ENCODE peak calls at places on chromosomes 12 and 14, in ten cellular contexts. L is neuronal stem cell; K is thoracic aorta; V is fibroblast of lung; P is IMR-90; Z is Caco-2; Y is adipocyte; H is lower lobe of right lung; S is cardiac muscle cell; X is CD8-positive, alpha-beta memory T cell. Q is an unnamed sample. For H3K9me3 and H3K27me3, the result is how much of the 10 kb centered on the place peaks cover.

GRCh38 chr12:11793896-11794295 is 144.4 kb downstream of the ETV6 start:
- DNase-seq in H (no peak), Z (no peak), X (no peak), V (no peak), P (peak), Y (no peak), K (no peak), S (no peak), L (no peak), Q (no peak)

GRCh38 chr14:90039253-90040010 is 22.4 kb upstream of the KCNK13 start:
- DNase-seq in Z (no peak), S (no peak), X (no peak), Y (no peak), P (peak), H (no peak), L (no peak), K (no peak), V (no peak), Q (no peak)

GRCh38 chr12:130826151-130826801 is 12.8 kb downstream of the STX2 start:
- DNase-seq in L (no peak), Z (peak), S (peak), V (peak), Y (peak), P (peak), X (peak), K (no peak), H (peak), Q (peak)

GRCh38 chr14:49623941-49624806 is 3.6 kb downstream of the MGAT2 start:
- DNase-seq in H (no peak), X (peak), K (no peak), S (no peak), P (no peak), V (no peak), Y (no peak), L (no peak), Z (peak), Q (peak)

GRCh38 chr14:103693514-103693913 is 21.7 kb downstream of the XRCC3 start:
- DNase-seq in H (peak), L (no peak), X (no peak), S (no peak), Y (no peak), K (no peak), Z (no peak), P (no peak), V (no peak), Q (peak)

GRCh38 chr14:77691259-77691658 is 16.6 kb downstream of the ALKBH1 start:
- DNase-seq in Y (no peak), S (no peak), L (no peak), X (no peak), V (no peak), H (no peak), K (no peak), Z (no peak), P (no peak), Q (no peak)

GRCh38 chr14:36515105-36515593 is 4.9 kb downstream of the NKX2-1 start:
- DNase-seq in V (no peak), S (no peak), H (no peak), Z (no peak), X (no peak), L (no peak), P (no peak), K (no peak), Y (no peak), Q (no peak)

GRCh38 chr12:109753959-109754358 is 40.3 kb downstream of the FAM222A start:
- DNase-seq in V (no peak), P (no peak), Y (no peak), S (no peak), L (no peak), K (no peak), H (no peak), X (no peak), Z (no peak), Q (no peak)

GRCh38 chr12:24884911-24885310 is 64.0 kb downstream of the BCAT1 start:
- DNase-seq in P (no peak), Z (no peak), S (no peak), L (no peak), X (no peak), V (no peak), H (no peak), K (no peak), Y (no peak), Q (no peak)

GRCh38 chr12:29039013-29039412 is 110.1 kb upstream of the FAR2 start:
- DNase-seq in V (peak), Y (peak), S (peak), L (no peak), Z (no peak), X (no peak), K (no peak), H (no peak), P (peak), Q (no peak)

GRCh38 chr12:105567061-105567460 is 236.6 kb downstream of the C12orf75 start:
- DNase-seq in X (no peak), Z (no peak), Y (no peak), K (no peak), V (no peak), P (no peak), S (no peak), H (no peak), L (no peak), Q (no peak)

GRCh38 chr14:58072288-58073071 is 79.5 kb downstream of the ARMH4 start:
- DNase-seq in Y (peak), X (peak), V (peak), H (no peak), S (peak), L (peak), K (no peak), P (peak), Z (peak), Q (peak)

GRCh38 chr12:103799504-103800251 is 41.4 kb downstream of the NT5DC3 start:
- DNase-seq in V (peak), Z (no peak), X (no peak), S (peak), K (no peak), L (no peak), H (no peak), P (peak), Y (peak), Q (peak)

GRCh38 chr12:94640134-94640928 is 10.0 kb downstream of the TMCC3 start:
- DNase-seq in H (no peak), L (no peak), S (peak), K (no peak), P (peak), X (peak), Z (no peak), Y (no peak), V (peak), Q (no peak)

GRCh38 chr12:119681953-119682352 is 14.0 kb downstream of the PRKAB1 start:
- DNase-seq in V (no peak), X (no peak), Y (no peak), L (no peak), K (no peak), P (no peak), S (no peak), H (no peak), Z (no peak), Q (no peak)

GRCh38 chr12:47317182-47317915 is 237.6 kb upstream of the AMIGO2 start:
- DNase-seq in Y (no peak), K (no peak), P (no peak), V (no peak), S (no peak), H (no peak), L (no peak), Z (no peak), X (peak), Q (peak)

GRCh38 chr12:122473543-122474323 is 27.0 kb downstream of the ZCCHC8 start:
- DNase-seq in S (peak), V (peak), L (no peak), Y (no peak), X (no peak), P (peak), H (no peak), Z (no peak), K (no peak), Q (no peak)

GRCh38 chr14:70888681-70889175 is 18.5 kb upstream of the PCNX1 start:
- DNase-seq in X (peak), L (no peak), Z (no peak), Y (peak), H (no peak), K (no peak), P (peak), V (peak), S (peak), Q (peak)

GRCh38 chr14:41830679-41831078 is 224.0 kb downstream of the LRFN5 start:
- DNase-seq in V (peak), Y (peak), K (no peak), X (no peak), H (no peak), L (no peak), S (peak), P (peak), Z (peak), Q (no peak)

GRCh38 chr14:76917158-76917596 is 91.0 kb downstream of the LRRC74A start:
- DNase-seq in S (peak), Y (peak), V (peak), K (no peak), Z (peak), P (peak), L (peak), X (no peak), H (no peak), Q (peak)

GRCh38 chr12:56995201-56995929 is 11.0 kb downstream of the ZBTB39 start:
- DNase-seq in L (no peak), S (no peak), V (no peak), H (no peak), P (no peak), Z (no peak), X (no peak), K (no peak), Y (no peak), Q (no peak)

GRCh38 chr12:114476159-114476558 is 70.2 kb upstream of the TBX5 start:
- DNase-seq in X (no peak), Z (peak), P (peak), Y (no peak), L (no peak), S (peak), K (no peak), H (no peak), V (peak), Q (no peak)

GRCh38 chr12:93614917-93615596 is 42.6 kb downstream of the SOCS2 start:
- DNase-seq in X (no peak), Z (peak), K (no peak), H (no peak), S (peak), P (peak), V (no peak), L (no peak), Y (no peak), Q (no peak)

GRCh38 chr12:69431604-69432222 is 38.5 kb upstream of the FRS2 start:
- DNase-seq in Y (no peak), P (no peak), L (no peak), V (no peak), Z (no peak), X (no peak), K (no peak), S (no peak), H (no peak), Q (no peak)

GRCh38 chr12:28268830-28269229 is 78.6 kb downstream of the CCDC91 start:
- DNase-seq in Y (no peak), P (no peak), V (no peak), H (no peak), K (no peak), Z (no peak), X (no peak), S (no peak), L (no peak), Q (no peak)

GRCh38 chr14:76133103-76133502 is 18.6 kb upstream of the GPATCH2L start:
- DNase-seq in K (no peak), V (peak), P (peak), S (peak), X (no peak), H (no peak), Z (peak), Y (peak), L (peak), Q (no peak)

GRCh38 chr12:57049890-57050289 is at the start of gene MYO1A:
- DNase-seq in Y (peak), H (no peak), K (no peak), Z (peak), V (no peak), S (peak), P (peak), L (peak), X (no peak), Q (peak)

GRCh38 chr12:54337854-54338650 is 13.1 kb downstream of the COPZ1 start:
- DNase-seq in K (no peak), S (no peak), P (peak), X (no peak), Z (no peak), Y (peak), H (no peak), V (no peak), L (no peak), Q (no peak)

GRCh38 chr12:75571204-75571603 is 59.8 kb upstream of the KRR1 start:
- DNase-seq in L (no peak), P (no peak), Z (no peak), S (no peak), X (no peak), H (no peak), V (no peak), K (no peak), Y (no peak), Q (no peak)

GRCh38 chr12:34300376-34301250 is 278.3 kb downstream of the ALG10 start:
- DNase-seq in Z (no peak), V (no peak), X (no peak), L (no peak), H (peak), P (no peak), S (no peak), K (no peak), Y (no peak), Q (no peak)

GRCh38 chr12:34298176-34298970 is 276.1 kb downstream of the ALG10 start:
- DNase-seq in L (no peak), Y (no peak), K (no peak), V (no peak), S (no peak), X (no peak), P (no peak), Z (no peak), H (peak), Q (no peak)

GRCh38 chr12:34298971-34299801 is 276.9 kb downstream of the ALG10 start:
- DNase-seq in P (no peak), X (no peak), V (no peak), Y (no peak), S (no peak), L (no peak), H (peak), Z (no peak), K (no peak), Q (no peak)

GRCh38 chr12:34301251-34302130 is 279.2 kb downstream of the ALG10 start:
- DNase-seq in Y (no peak), S (no peak), X (no peak), V (no peak), P (no peak), L (no peak), Z (no peak), H (peak), K (no peak), Q (no peak)

DNA sequence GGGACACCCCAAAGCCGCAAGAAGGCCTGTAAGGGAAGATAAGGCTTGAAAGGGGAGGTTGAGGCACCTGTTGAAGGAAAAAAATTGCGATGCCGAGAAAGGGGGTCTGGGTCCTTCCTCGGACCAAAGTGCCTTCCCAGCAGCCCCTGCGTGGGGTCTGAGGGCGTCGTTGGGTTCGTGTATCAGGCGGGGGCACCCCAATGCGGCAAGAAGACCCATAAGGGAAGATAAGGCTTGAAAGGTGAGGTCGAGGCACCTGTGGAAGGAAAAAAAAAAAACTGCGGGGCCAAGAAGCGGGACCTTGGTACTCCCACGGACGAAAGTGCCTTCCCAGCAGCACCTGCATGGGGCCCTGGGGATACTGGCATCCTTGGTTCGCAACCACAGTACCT is 277.5 kb downstream of the ALG10 start:
- DNase-seq in L (no peak), H (peak), K (no peak), X (no peak), P (no peak), Y (no peak), Z (no peak), S (no peak), V (no peak), Q (no peak)
- H3K9me3 ChIP-seq in L (half or more), H (under half), K (under half), X (under half), P (half or more), Y (under half), Z (half or more), S (under half), V (under half), Q (under half)

DNA sequence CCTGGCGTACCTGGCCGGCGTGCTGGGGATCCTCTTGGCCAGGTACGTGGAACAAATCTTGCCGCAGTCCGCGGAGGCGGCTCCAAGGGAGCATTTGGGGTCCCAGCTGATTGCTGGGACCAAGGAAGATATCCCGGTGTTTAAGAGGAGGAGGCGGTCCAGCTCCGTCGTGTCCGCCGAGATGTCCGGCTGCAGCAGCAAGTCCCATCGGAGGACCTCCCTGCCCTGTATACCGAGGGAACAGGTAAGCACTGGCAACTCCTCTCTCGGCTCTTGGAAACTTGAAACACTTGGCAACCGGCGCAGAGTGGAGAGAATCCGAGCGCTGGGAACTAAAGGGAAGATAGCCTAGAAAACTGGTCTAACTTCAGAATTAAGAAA is 1.7 kb downstream of the PDE3A start:
- DNase-seq in L (no peak), X (no peak), Y (peak), P (no peak), K (no peak), V (no peak), Z (no peak), S (peak), H (peak), Q (peak)
- H3K27me3 ChIP-seq in L (under half), X (under half), Y (under half), P (under half), K (under half), V (under half), Z (under half), S (half or more), H (under half), Q (under half)

GRCh38 chr14:20327005-20327869 is 5.8 kb downstream of the CCNB1IP1 start:
- DNase-seq in Y (peak), V (peak), P (peak), X (peak), K (no peak), Z (peak), S (peak), L (peak), H (no peak), Q (peak)
- H3K4me3 ChIP-seq in Y (no peak), V (no peak), P (no peak), X (no peak), K (no peak), Z (no peak), S (no peak), L (no peak), H (no peak), Q (no peak)

GRCh38 chr12:132924356-132924755 is 31.8 kb downstream of the ZNF605 start:
- DNase-seq in L (no peak), X (no peak), K (no peak), S (no peak), H (no peak), P (no peak), Y (no peak), V (no peak), Z (no peak), Q (no peak)

GRCh38 chr12:132925597-132926416 is 30.3 kb downstream of the ZNF605 start:
- DNase-seq in Z (no peak), Y (no peak), H (no peak), V (no peak), K (no peak), L (no peak), P (no peak), X (no peak), S (no peak), Q (no peak)

GRCh38 chr12:132921685-132922084 is 34.3 kb upstream of the CHFR start:
- DNase-seq in H (no peak), Y (no peak), Z (no peak), S (no peak), V (no peak), K (no peak), X (no peak), P (no peak), L (no peak), Q (no peak)

GRCh38 chr12:132923356-132923909 is 32.7 kb downstream of the ZNF605 start:
- DNase-seq in X (no peak), H (no peak), K (no peak), Z (no peak), L (no peak), S (no peak), V (no peak), Y (no peak), P (no peak), Q (no peak)

GRCh38 chr12:132922676-132923075 is 33.4 kb downstream of the ZNF605 start:
- DNase-seq in X (no peak), K (no peak), Z (no peak), V (no peak), H (no peak), L (no peak), Y (no peak), P (no peak), S (no peak), Q (no peak)
- H3K9me3 ChIP-seq in X (half or more), K (half or more), Z (under half), V (under half), H (half or more), L (under half), Y (half or more), P (half or more), S (under half), Q (under half)

DNA sequence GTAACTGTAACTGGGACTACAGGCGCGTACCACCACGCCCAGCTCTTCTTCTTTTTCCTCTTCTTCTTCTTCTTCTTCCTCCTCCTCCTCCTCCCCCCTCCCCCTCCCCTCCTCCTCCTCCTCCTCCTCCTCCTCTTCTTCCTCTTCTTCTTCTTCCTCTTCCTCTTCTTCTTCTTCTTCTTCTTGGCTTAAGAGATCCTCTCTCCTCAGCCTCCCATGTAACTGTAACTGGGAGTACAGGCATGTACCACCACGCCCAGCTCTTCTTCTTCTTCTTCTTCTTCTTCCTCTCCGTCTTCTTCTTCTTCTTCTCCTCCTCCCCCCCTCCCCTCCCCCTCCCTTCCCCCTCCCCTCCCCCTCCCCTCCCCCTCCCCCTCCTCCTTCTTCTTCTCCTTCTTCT is 5.3 kb upstream of the KRT7 start:
- DNase-seq in H (no peak), P (no peak), L (no peak), V (no peak), Y (no peak), K (no peak), S (no peak), Z (no peak), X (no peak), Q (no peak)
- H3K27me3 ChIP-seq in H (under half), P (under half), L (under half), V (under half), Y (under half), K (under half), S (half or more), Z (under half), X (under half), Q (under half)